ENCODE peak calls at places on chromosomes 5 and 9, in five cellular contexts. W is RWPE1, N is heart left ventricle, G is AG08396, U is dermis blood vessel endothelial cell. Q is an unnamed sample.

GRCh38 chr9:104776787-104777186 is 12.9 kb downstream of the NIPSNAP3B start:
- DNase-seq in W (no peak), N (no peak), G (no peak), U (no peak), Q (no peak)

GRCh38 chr9:101487443-101487855 is 46.2 kb upstream of the RNF20 start:
- DNase-seq in W (peak), N (no peak), G (no peak), U (no peak), Q (no peak)

GRCh38 chr9:38424918-38425317 is 664 bp upstream of the IGFBPL1 start:
- DNase-seq in W (no peak), N (no peak), G (no peak), U (no peak), Q (no peak)

GRCh38 chr9:133122935-133123611 is 2.0 kb upstream of the RALGDS start:
- DNase-seq in W (no peak), N (no peak), G (no peak), U (no peak), Q (no peak)

GRCh38 chr5:89055011-89055704 is 172.2 kb upstream of the MEF2C start:
- DNase-seq in W (no peak), N (no peak), G (no peak), U (no peak), Q (no peak)

GRCh38 chr9:37923121-37923795 is 19.3 kb upstream of the SLC25A51 start:
- DNase-seq in W (no peak), N (no peak), G (no peak), U (no peak), Q (no peak)

GRCh38 chr5:154779105-154779504 is 23.9 kb downstream of the LARP1 start:
- DNase-seq in W (peak), N (no peak), G (peak), U (no peak), Q (no peak)

GRCh38 chr5:9787813-9788600 is 157.9 kb upstream of the TAS2R1 start:
- DNase-seq in W (no peak), N (no peak), G (no peak), U (no peak), Q (no peak)

GRCh38 chr9:73380411-73380810 is 228.7 kb downstream of the ANXA1 start:
- DNase-seq in W (no peak), N (no peak), G (no peak), U (no peak), Q (no peak)

GRCh38 chr5:90488791-90489190 is 14.1 kb downstream of the POLR3G start:
- DNase-seq in W (no peak), N (no peak), G (peak), U (peak), Q (no peak)

GRCh38 chr5:127938746-127939145 is 144.8 kb upstream of the SLC12A2 start:
- DNase-seq in W (no peak), N (no peak), G (no peak), U (no peak), Q (no peak)

GRCh38 chr5:172453206-172453985 is 929 bp downstream of the SH3PXD2B start:
- DNase-seq in W (peak), N (no peak), G (peak), U (peak), Q (no peak)

GRCh38 chr5:102767864-102768263 is 12.8 kb downstream of the PAM start:
- DNase-seq in W (no peak), N (no peak), G (no peak), U (no peak), Q (no peak)

GRCh38 chr5:141330299-141331080 is at the start of gene PCDHGA1:
- DNase-seq in W (peak), N (no peak), G (peak), U (peak), Q (no peak)

GRCh38 chr5:143322931-143323330 is 80.6 kb downstream of the NR3C1 start:
- DNase-seq in W (no peak), N (no peak), G (no peak), U (no peak), Q (no peak)

GRCh38 chr5:11384441-11385250 is 519.6 kb downstream of the CTNND2 start:
- DNase-seq in W (no peak), N (no peak), G (no peak), U (no peak), Q (no peak)

GRCh38 chr9:76373173-76373771 is 21.0 kb downstream of the RFK start:
- DNase-seq in W (no peak), N (peak), G (peak), U (peak), Q (no peak)

GRCh38 chr9:101047848-101048402 is 19.4 kb downstream of the PLPPR1 start:
- DNase-seq in W (peak), N (no peak), G (no peak), U (peak), Q (no peak)

GRCh38 chr9:84600739-84601138 is 68.8 kb upstream of the NTRK2 start:
- DNase-seq in W (no peak), N (no peak), G (no peak), U (no peak), Q (no peak)

GRCh38 chr9:134215709-134216448 is 51.5 kb upstream of the RNU6ATAC start:
- DNase-seq in W (no peak), N (peak), G (peak), U (peak), Q (no peak)

GRCh38 chr5:151718653-151719052 is 31.9 kb upstream of the SPARC start:
- DNase-seq in W (no peak), N (no peak), G (peak), U (no peak), Q (no peak)

GRCh38 chr5:43274435-43275114 is 38.6 kb downstream of the HMGCS1 start:
- DNase-seq in W (no peak), N (no peak), G (no peak), U (no peak), Q (no peak)